ENCODE peak calls at places on chromosomes 11 and 22, in eight cellular contexts. One of them, this sample, is unnamed. For H3K36me3 and H3K4me1, the result is how much of the 10 kb centered on the place peaks cover.

GRCh38 chr22:34781676-34782075 is 284.3 kb upstream of the ISX start:
- DNase-seq in MM.1S: no peak
- DNase-seq in cardiac muscle cell: no peak
- DNase-seq in HAP-1: no peak
- DNase-seq in HCT116: no peak
- DNase-seq in uterus: no peak
- DNase-seq in colonic mucosa: no peak
- DNase-seq in gastrocnemius medialis: no peak
- DNase-seq in this sample: no peak

GRCh38 chr22:27628891-27629631 is 172.5 kb downstream of the MN1 start:
- DNase-seq in cardiac muscle cell: no peak
- DNase-seq in HCT116: peak
- DNase-seq in HAP-1: no peak
- DNase-seq in gastrocnemius medialis: no peak
- DNase-seq in MM.1S: no peak
- DNase-seq in uterus: no peak
- DNase-seq in colonic mucosa: no peak
- DNase-seq in this sample: no peak

GRCh38 chr22:21447694-21448402 is 19.3 kb upstream of the TMEM191C start:
- DNase-seq in gastrocnemius medialis: no peak
- DNase-seq in uterus: peak
- DNase-seq in MM.1S: no peak
- DNase-seq in colonic mucosa: no peak
- DNase-seq in HCT116: no peak
- DNase-seq in cardiac muscle cell: no peak
- DNase-seq in HAP-1: no peak
- DNase-seq in this sample: no peak

GRCh38 chr11:72820439-72821139 is 6.4 kb downstream of the ATG16L2 start:
- DNase-seq in uterus: no peak
- DNase-seq in HAP-1: no peak
- DNase-seq in gastrocnemius medialis: no peak
- DNase-seq in cardiac muscle cell: no peak
- DNase-seq in HCT116: no peak
- DNase-seq in MM.1S: no peak
- DNase-seq in colonic mucosa: no peak
- DNase-seq in this sample: no peak

GRCh38 chr22:19330865-19331418 is 39.4 kb upstream of the CLTCL1 start:
- DNase-seq in HCT116: no peak
- DNase-seq in uterus: no peak
- DNase-seq in MM.1S: no peak
- DNase-seq in cardiac muscle cell: no peak
- DNase-seq in gastrocnemius medialis: no peak
- DNase-seq in colonic mucosa: no peak
- DNase-seq in HAP-1: no peak
- DNase-seq in this sample: no peak

GRCh38 chr11:61972796-61973602 is 5.6 kb upstream of the FTH1 start:
- DNase-seq in cardiac muscle cell: no peak
- DNase-seq in gastrocnemius medialis: no peak
- DNase-seq in uterus: no peak
- DNase-seq in MM.1S: no peak
- DNase-seq in HCT116: no peak
- DNase-seq in HAP-1: no peak
- DNase-seq in colonic mucosa: peak
- DNase-seq in this sample: no peak

GRCh38 chr11:128502736-128503135 is 84.6 kb downstream of the ETS1 start:
- DNase-seq in MM.1S: no peak
- DNase-seq in uterus: no peak
- DNase-seq in HCT116: no peak
- DNase-seq in colonic mucosa: no peak
- DNase-seq in cardiac muscle cell: no peak
- DNase-seq in HAP-1: no peak
- DNase-seq in gastrocnemius medialis: no peak
- DNase-seq in this sample: no peak

GRCh38 chr22:25840883-25841282 is 98.9 kb downstream of the MYO18B start:
- DNase-seq in MM.1S: no peak
- DNase-seq in uterus: no peak
- DNase-seq in colonic mucosa: no peak
- DNase-seq in HCT116: no peak
- DNase-seq in HAP-1: no peak
- DNase-seq in cardiac muscle cell: no peak
- DNase-seq in gastrocnemius medialis: no peak
- DNase-seq in this sample: no peak

GRCh38 chr11:126547161-126547560 is 191.7 kb downstream of the ST3GAL4 start:
- DNase-seq in MM.1S: no peak
- DNase-seq in uterus: no peak
- DNase-seq in HAP-1: no peak
- DNase-seq in gastrocnemius medialis: no peak
- DNase-seq in HCT116: no peak
- DNase-seq in colonic mucosa: no peak
- DNase-seq in cardiac muscle cell: no peak
- DNase-seq in this sample: no peak

GRCh38 chr11:5691963-5692358 is 2.4 kb downstream of the TRIM22 start:
- DNase-seq in uterus: no peak
- DNase-seq in gastrocnemius medialis: no peak
- DNase-seq in MM.1S: no peak
- DNase-seq in colonic mucosa: no peak
- DNase-seq in HCT116: no peak
- DNase-seq in HAP-1: no peak
- DNase-seq in cardiac muscle cell: no peak
- DNase-seq in this sample: no peak

GRCh38 chr11:59901306-59901705 is 22.7 kb downstream of the OOSP3 start:
- DNase-seq in colonic mucosa: peak
- DNase-seq in MM.1S: no peak
- DNase-seq in uterus: no peak
- DNase-seq in gastrocnemius medialis: no peak
- DNase-seq in HAP-1: peak
- DNase-seq in cardiac muscle cell: no peak
- DNase-seq in HCT116: peak
- DNase-seq in this sample: no peak

GRCh38 chr11:68164437-68164836 is 43.2 kb upstream of the CHKA start:
- DNase-seq in MM.1S: no peak
- DNase-seq in HAP-1: no peak
- DNase-seq in HCT116: no peak
- DNase-seq in cardiac muscle cell: no peak
- DNase-seq in colonic mucosa: no peak
- DNase-seq in gastrocnemius medialis: no peak
- DNase-seq in uterus: no peak
- DNase-seq in this sample: no peak

GRCh38 chr11:69529001-69529400 is 47.5 kb downstream of the LINC01488 start:
- DNase-seq in cardiac muscle cell: no peak
- DNase-seq in colonic mucosa: no peak
- DNase-seq in HCT116: no peak
- DNase-seq in HAP-1: no peak
- DNase-seq in gastrocnemius medialis: no peak
- DNase-seq in MM.1S: no peak
- DNase-seq in uterus: peak
- DNase-seq in this sample: no peak

GRCh38 chr22:27752771-27753170 is 48.8 kb downstream of the MN1 start:
- DNase-seq in HCT116: no peak
- DNase-seq in colonic mucosa: peak
- DNase-seq in cardiac muscle cell: no peak
- DNase-seq in HAP-1: no peak
- DNase-seq in uterus: no peak
- DNase-seq in MM.1S: no peak
- DNase-seq in gastrocnemius medialis: no peak
- DNase-seq in this sample: peak

DNA sequence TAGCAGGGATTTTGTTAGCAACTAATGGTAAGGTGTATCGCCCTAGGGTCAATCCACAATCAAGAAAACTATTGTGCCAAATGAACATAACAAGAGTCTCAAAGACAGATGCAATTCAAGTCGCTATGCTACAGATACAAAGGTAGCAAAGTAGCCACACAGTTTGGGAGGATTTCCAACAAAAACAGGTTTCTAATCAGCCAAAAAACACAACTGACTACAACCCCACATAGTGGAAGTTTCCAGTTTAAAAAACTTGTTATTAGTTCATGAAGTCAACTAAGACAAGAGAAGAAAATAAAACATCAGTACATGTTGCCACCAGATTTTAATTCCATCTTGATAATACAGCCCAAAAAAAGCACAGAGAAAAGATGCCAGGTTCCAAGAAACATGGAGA is 38.0 kb downstream of the MYH9 start:
- DNase-seq in HAP-1: no peak
- DNase-seq in uterus: no peak
- DNase-seq in gastrocnemius medialis: no peak
- DNase-seq in cardiac muscle cell: no peak
- DNase-seq in MM.1S: no peak
- DNase-seq in colonic mucosa: no peak
- DNase-seq in HCT116: no peak
- DNase-seq in this sample: no peak
- H3K36me3 ChIP-seq in HAP-1: under half
- H3K36me3 ChIP-seq in uterus: under half
- H3K36me3 ChIP-seq in gastrocnemius medialis: under half
- H3K36me3 ChIP-seq in cardiac muscle cell: under half
- H3K36me3 ChIP-seq in MM.1S: under half
- H3K36me3 ChIP-seq in colonic mucosa: under half
- H3K36me3 ChIP-seq in HCT116: under half
- H3K36me3 ChIP-seq in this sample: under half

GRCh38 chr22:32478994-32479393 is 4.4 kb downstream of the FBXO7 start:
- DNase-seq in uterus: no peak
- DNase-seq in MM.1S: no peak
- DNase-seq in HAP-1: no peak
- DNase-seq in colonic mucosa: no peak
- DNase-seq in gastrocnemius medialis: no peak
- DNase-seq in cardiac muscle cell: no peak
- DNase-seq in HCT116: no peak
- DNase-seq in this sample: no peak
- H3K4me1 ChIP-seq in uterus: under half
- H3K4me1 ChIP-seq in MM.1S: under half
- H3K4me1 ChIP-seq in HAP-1: under half
- H3K4me1 ChIP-seq in colonic mucosa: under half
- H3K4me1 ChIP-seq in gastrocnemius medialis: under half
- H3K4me1 ChIP-seq in cardiac muscle cell: under half
- H3K4me1 ChIP-seq in HCT116: under half
- H3K4me1 ChIP-seq in this sample: half or more

GRCh38 chr22:30806391-30806861 is 111.8 kb downstream of the OSBP2 start:
- DNase-seq in uterus: no peak
- DNase-seq in MM.1S: no peak
- DNase-seq in HCT116: peak
- DNase-seq in cardiac muscle cell: peak
- DNase-seq in colonic mucosa: no peak
- DNase-seq in gastrocnemius medialis: no peak
- DNase-seq in HAP-1: no peak
- DNase-seq in this sample: no peak

GRCh38 chr22:30801695-30802094 is 107.0 kb downstream of the OSBP2 start:
- DNase-seq in cardiac muscle cell: no peak
- DNase-seq in colonic mucosa: no peak
- DNase-seq in gastrocnemius medialis: no peak
- DNase-seq in HCT116: no peak
- DNase-seq in HAP-1: no peak
- DNase-seq in MM.1S: no peak
- DNase-seq in uterus: no peak
- DNase-seq in this sample: no peak

GRCh38 chr22:30804626-30805025 is 110.0 kb downstream of the OSBP2 start:
- DNase-seq in uterus: no peak
- DNase-seq in HAP-1: no peak
- DNase-seq in HCT116: no peak
- DNase-seq in cardiac muscle cell: no peak
- DNase-seq in MM.1S: no peak
- DNase-seq in colonic mucosa: no peak
- DNase-seq in gastrocnemius medialis: no peak
- DNase-seq in this sample: no peak

GRCh38 chr22:30802202-30803166 is 107.8 kb downstream of the OSBP2 start:
- DNase-seq in cardiac muscle cell: peak
- DNase-seq in HAP-1: peak
- DNase-seq in MM.1S: peak
- DNase-seq in HCT116: peak
- DNase-seq in colonic mucosa: peak
- DNase-seq in uterus: peak
- DNase-seq in gastrocnemius medialis: peak
- DNase-seq in this sample: peak

DNA sequence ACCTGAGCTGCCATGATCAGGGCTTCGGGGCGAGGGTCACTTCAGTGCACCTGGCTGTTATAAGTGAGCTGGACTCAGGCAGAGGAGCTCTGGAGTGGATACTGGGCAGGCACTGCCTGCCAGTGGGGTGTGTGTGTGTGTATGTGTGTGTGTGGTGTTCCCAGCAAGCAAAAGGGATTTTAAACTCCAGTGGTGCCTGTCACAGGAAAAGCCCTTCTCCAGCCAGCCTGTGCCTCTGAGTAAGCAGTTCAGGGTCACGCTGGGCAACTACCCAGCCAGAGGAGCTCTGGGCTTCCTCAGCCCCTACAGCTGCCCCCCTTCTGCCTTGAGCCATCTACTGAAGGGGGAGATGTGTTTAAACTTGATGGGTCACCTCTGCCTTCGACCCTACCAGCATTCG is 109.0 kb downstream of the OSBP2 start:
- DNase-seq in HCT116: no peak
- DNase-seq in MM.1S: no peak
- DNase-seq in HAP-1: no peak
- DNase-seq in cardiac muscle cell: no peak
- DNase-seq in uterus: no peak
- DNase-seq in gastrocnemius medialis: no peak
- DNase-seq in colonic mucosa: no peak
- DNase-seq in this sample: no peak
- H3K4me3 ChIP-seq in HCT116: no peak
- H3K4me3 ChIP-seq in MM.1S: no peak
- H3K4me3 ChIP-seq in HAP-1: no peak
- H3K4me3 ChIP-seq in cardiac muscle cell: no peak
- H3K4me3 ChIP-seq in uterus: no peak
- H3K4me3 ChIP-seq in gastrocnemius medialis: no peak
- H3K4me3 ChIP-seq in colonic mucosa: no peak
- H3K4me3 ChIP-seq in this sample: no peak

GRCh38 chr11:60924110-60924905 is at the start of gene TMEM132A:
- DNase-seq in colonic mucosa: peak
- DNase-seq in cardiac muscle cell: peak
- DNase-seq in gastrocnemius medialis: no peak
- DNase-seq in HCT116: peak
- DNase-seq in MM.1S: no peak
- DNase-seq in HAP-1: peak
- DNase-seq in uterus: peak
- DNase-seq in this sample: peak

GRCh38 chr11:60924906-60925684 is 835 bp downstream of the TMEM132A start:
- DNase-seq in cardiac muscle cell: peak
- DNase-seq in gastrocnemius medialis: no peak
- DNase-seq in HAP-1: no peak
- DNase-seq in colonic mucosa: no peak
- DNase-seq in MM.1S: no peak
- DNase-seq in uterus: no peak
- DNase-seq in HCT116: no peak
- DNase-seq in this sample: no peak

GRCh38 chr11:60922906-60923305 is 1.4 kb upstream of the TMEM132A start:
- DNase-seq in HCT116: no peak
- DNase-seq in cardiac muscle cell: no peak
- DNase-seq in colonic mucosa: no peak
- DNase-seq in MM.1S: no peak
- DNase-seq in gastrocnemius medialis: no peak
- DNase-seq in uterus: no peak
- DNase-seq in HAP-1: no peak
- DNase-seq in this sample: no peak

GRCh38 chr11:60923326-60923725 is 934 bp upstream of the TMEM132A start:
- DNase-seq in HAP-1: no peak
- DNase-seq in cardiac muscle cell: no peak
- DNase-seq in uterus: no peak
- DNase-seq in HCT116: no peak
- DNase-seq in gastrocnemius medialis: no peak
- DNase-seq in MM.1S: no peak
- DNase-seq in colonic mucosa: no peak
- DNase-seq in this sample: no peak

DNA sequence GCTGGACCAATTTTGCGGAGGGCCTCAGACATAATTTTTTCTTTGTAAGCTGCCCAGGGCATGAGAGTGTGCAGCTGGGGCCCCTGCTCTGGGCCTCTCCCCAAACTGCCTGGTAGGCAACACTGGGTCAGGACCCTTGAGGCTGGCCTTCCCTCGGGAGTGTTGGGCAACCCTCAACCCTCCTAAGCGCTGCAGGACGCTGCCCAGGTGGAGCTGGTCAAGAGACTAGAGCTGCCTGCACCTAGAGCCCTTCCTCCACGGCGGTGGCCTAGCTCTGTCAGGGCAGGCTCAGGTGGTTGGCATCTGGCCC is 505 bp upstream of the TMEM132A start:
- DNase-seq in HAP-1: no peak
- DNase-seq in gastrocnemius medialis: no peak
- DNase-seq in MM.1S: no peak
- DNase-seq in colonic mucosa: no peak
- DNase-seq in HCT116: no peak
- DNase-seq in uterus: no peak
- DNase-seq in cardiac muscle cell: no peak
- DNase-seq in this sample: no peak
- H3K36me3 ChIP-seq in HAP-1: under half
- H3K36me3 ChIP-seq in gastrocnemius medialis: under half
- H3K36me3 ChIP-seq in MM.1S: under half
- H3K36me3 ChIP-seq in colonic mucosa: under half
- H3K36me3 ChIP-seq in HCT116: under half
- H3K36me3 ChIP-seq in uterus: under half
- H3K36me3 ChIP-seq in cardiac muscle cell: under half
- H3K36me3 ChIP-seq in this sample: under half

This sample was measured in heart left ventricle.